ENCODE peak calls at places on chromosome 12, in eight cellular contexts. C, X, P, L, K, Z, G and D are unnamed samples.

GRCh38 chr12:52195065-52195730 is 3.4 kb upstream of the KRT80 start:
- DNase-seq in C (no peak), X (no peak), P (peak; percentile 41), L (no peak), K (no peak), Z (no peak), G (no peak), D (no peak)

GRCh38 chr12:678747-679712 is 15.8 kb upstream of the NINJ2 start:
- DNase-seq in C (no peak), X (no peak), P (no peak), L (no peak), K (no peak), Z (no peak), G (no peak), D (no peak)

GRCh38 chr12:50806176-50806575 is 36.5 kb upstream of the TMPRSS12 start:
- DNase-seq in C (no peak), X (no peak), P (no peak), L (no peak), K (no peak), Z (no peak), G (no peak), D (no peak)

GRCh38 chr12:28122756-28123155 is 67.5 kb upstream of the CCDC91 start:
- DNase-seq in C (no peak), X (no peak), P (no peak), L (no peak), K (no peak), Z (no peak), G (no peak), D (no peak)

GRCh38 chr12:39610626-39611025 is 9.0 kb downstream of the ABCD2 start:
- DNase-seq in C (no peak), X (no peak), P (no peak), L (no peak), K (no peak), Z (no peak), G (no peak), D (no peak)

GRCh38 chr12:123139926-123140674 is 10.8 kb downstream of the PITPNM2 start:
- DNase-seq in C (no peak), X (no peak), P (no peak), L (peak; percentile 24), K (no peak), Z (peak; percentile 57), G (no peak), D (no peak)

GRCh38 chr12:104213952-104214351 is 1.6 kb upstream of the TXNRD1 start:
- DNase-seq in C (no peak), X (no peak), P (no peak), L (peak; percentile 36), K (no peak), Z (no peak), G (peak; percentile 30), D (no peak)

GRCh38 chr12:12745576-12746211 is 28.5 kb downstream of the CDKN1B start:
- DNase-seq in C (no peak), X (no peak), P (no peak), L (no peak), K (no peak), Z (no peak), G (no peak), D (no peak)

GRCh38 chr12:93186131-93186530 is 191.6 kb upstream of the NUDT4 start:
- DNase-seq in C (no peak), X (no peak), P (no peak), L (no peak), K (no peak), Z (no peak), G (no peak), D (no peak)

GRCh38 chr12:34625116-34625515 is 602.8 kb downstream of the ALG10 start:
- DNase-seq in C (no peak), X (no peak), P (no peak), L (no peak), K (no peak), Z (no peak), G (no peak), D (no peak)

GRCh38 chr12:59113831-59114273 is 193.5 kb upstream of the LRIG3 start:
- DNase-seq in C (peak; percentile 83), X (no peak), P (peak; percentile 90), L (peak; percentile 92), K (peak; percentile 71), Z (peak; percentile 78), G (peak; percentile 81), D (peak; percentile 82)

GRCh38 chr12:11555743-11556625 is 93.5 kb upstream of the ETV6 start:
- DNase-seq in C (peak; percentile 57), X (no peak), P (no peak), L (no peak), K (no peak), Z (peak; percentile 49), G (no peak), D (no peak)

GRCh38 chr12:3004655-3005565 is 45.7 kb downstream of the TEAD4 start:
- DNase-seq in C (no peak), X (no peak), P (no peak), L (no peak), K (no peak), Z (no peak), G (no peak), D (peak; percentile 46)

GRCh38 chr12:122423258-122424165 is 1.0 kb upstream of the CLIP1 start:
- DNase-seq in C (no peak), X (no peak), P (peak; percentile 22), L (peak; percentile 86), K (no peak), Z (peak; percentile 31), G (no peak), D (peak; percentile 19)

GRCh38 chr12:51351913-51352532 is 5.5 kb upstream of the CELA1 start:
- DNase-seq in C (no peak), X (no peak), P (peak; percentile 69), L (peak; percentile 66), K (no peak), Z (peak; percentile 51), G (peak; percentile 31), D (peak; percentile 77)

GRCh38 chr12:81021834-81022233 is 56.0 kb upstream of the ACSS3 start:
- DNase-seq in C (no peak), X (no peak), P (no peak), L (no peak), K (no peak), Z (no peak), G (no peak), D (no peak)

GRCh38 chr12:124318336-124319020 is 23.6 kb downstream of the RFLNA start:
- DNase-seq in C (no peak), X (no peak), P (no peak), L (no peak), K (no peak), Z (no peak), G (no peak), D (no peak)

GRCh38 chr12:7645395-7646177 is 20.1 kb downstream of the APOBEC1 start:
- DNase-seq in C (no peak), X (no peak), P (peak; percentile 67), L (peak; percentile 34), K (no peak), Z (no peak), G (peak; percentile 69), D (peak; percentile 41)

GRCh38 chr12:79706156-79706555 is 15.4 kb upstream of the PAWR start:
- DNase-seq in C (no peak), X (no peak), P (no peak), L (no peak), K (no peak), Z (no peak), G (no peak), D (no peak)

GRCh38 chr12:47868552-47869031 is 36.2 kb downstream of the VDR start:
- DNase-seq in C (no peak), X (no peak), P (no peak), L (no peak), K (no peak), Z (peak; percentile 48), G (no peak), D (no peak)

GRCh38 chr12:62537544-62537943 is 70.9 kb downstream of the MON2 start:
- DNase-seq in C (peak; percentile 48), X (no peak), P (no peak), L (peak; percentile 78), K (no peak), Z (no peak), G (no peak), D (peak; percentile 49)

GRCh38 chr12:47818701-47819543 is 781 bp downstream of the HDAC7 start:
- DNase-seq in C (peak; percentile 49), X (no peak), P (peak; percentile 58), L (peak; percentile 23), K (no peak), Z (peak; percentile 77), G (no peak), D (peak; percentile 56)

GRCh38 chr12:123011701-123012100 is 31.2 kb downstream of the ARL6IP4 start:
- DNase-seq in C (no peak), X (no peak), P (no peak), L (no peak), K (no peak), Z (no peak), G (no peak), D (no peak)

GRCh38 chr12:49863946-49864816 is 21.3 kb upstream of the BCDIN3D start:
- DNase-seq in C (no peak), X (no peak), P (no peak), L (no peak), K (no peak), Z (no peak), G (no peak), D (no peak)

GRCh38 chr12:108930155-108930554 is 50.3 kb downstream of the DAO start:
- DNase-seq in C (no peak), X (no peak), P (no peak), L (peak; percentile 91), K (no peak), Z (no peak), G (no peak), D (no peak)

GRCh38 chr12:52059582-52060497 is 8.6 kb downstream of the NR4A1 start:
- DNase-seq in C (no peak), X (no peak), P (no peak), L (no peak), K (no peak), Z (peak; percentile 35), G (no peak), D (no peak)

GRCh38 chr12:56591961-56592360 is 38.2 kb downstream of the BAZ2A start:
- DNase-seq in C (no peak), X (no peak), P (no peak), L (no peak), K (no peak), Z (no peak), G (no peak), D (no peak)

GRCh38 chr12:95942532-95943230 is at the start of gene CCDC38:
- DNase-seq in C (peak; percentile 72), X (peak; percentile 13), P (peak; percentile 77), L (no peak), K (peak; percentile 65), Z (peak; percentile 82), G (peak; percentile 64), D (peak; percentile 87)
- TF ChIP-seq POLR2A in C (no peak), X (no peak), P (no peak), L (no peak), K (no peak), Z (peak; percentile 48), G (no peak), D (peak; percentile 17)

GRCh38 chr12:132925597-132926416 is 30.3 kb downstream of the ZNF605 start:
- DNase-seq in C (no peak), X (no peak), P (no peak), L (no peak), K (no peak), Z (no peak), G (no peak), D (no peak)
- H3K9me3 ChIP-seq in C (peaks cover 100% of the 10 kb centered on the region), X (peaks cover 100% of the 10 kb centered on the region), P (no peaks in the 10 kb centered on the region), L (peaks cover 27% of the 10 kb centered on the region), K (peaks cover 92% of the 10 kb centered on the region), Z (peaks cover 95% of the 10 kb centered on the region), G (peaks cover 100% of the 10 kb centered on the region), D (peaks cover 81% of the 10 kb centered on the region)

GRCh38 chr12:68804654-68805591 is 3.1 kb upstream of the MDM2 start:
- DNase-seq in C (no peak), X (no peak), P (no peak), L (no peak), K (no peak), Z (no peak), G (no peak), D (peak; percentile 66)
- TF ChIP-seq POLR2A in C (no peak), X (no peak), P (no peak), L (no peak), K (no peak), Z (no peak), G (no peak), D (no peak)

GRCh38 chr12:87001102-87001501 is 744.9 kb upstream of the MGAT4C start:
- DNase-seq in C (no peak), X (no peak), P (no peak), L (no peak), K (no peak), Z (no peak), G (no peak), D (no peak)
- H3K9me3 ChIP-seq in C (no peaks in the 10 kb centered on the region), X (no peaks in the 10 kb centered on the region), P (no peaks in the 10 kb centered on the region), L (no peaks in the 10 kb centered on the region), K (no peaks in the 10 kb centered on the region), Z (peaks cover 2% of the 10 kb centered on the region), G (no peaks in the 10 kb centered on the region), D (no peaks in the 10 kb centered on the region)